ENCODE peak calls at places on chromosomes 4 and X, in seven cellular contexts. O is body of pancreas, B is uterus, C is breast epithelium, F is ovary, E is HepG2, G is upper lobe of left lung. H is an unnamed sample. For H3K4me1, the result is how much of the 10 kb centered on the place peaks cover.

GRCh38 chr4:71941001-71941400 is 90.8 kb upstream of the NPFFR2 start:
- DNase-seq in O (peak), G (no peak), E (peak), F (no peak), B (no peak), C (no peak), H (no peak)

GRCh38 chr4:108466936-108467902 is 153.2 kb upstream of the RPL34 start:
- DNase-seq in B (no peak), C (no peak), F (no peak), O (no peak), G (no peak), E (no peak), H (no peak)

GRCh38 chr4:71123951-71124350 is 130.5 kb downstream of the DCK start:
- DNase-seq in O (no peak), G (no peak), E (no peak), F (no peak), B (no peak), C (no peak), H (no peak)

GRCh38 chr4:64095398-64095797 is 313.9 kb downstream of the TECRL start:
- DNase-seq in G (no peak), F (no peak), O (no peak), E (no peak), C (no peak), B (no peak), H (no peak)

GRCh38 chr4:151692443-151692782 is 68.4 kb downstream of the GATB start:
- DNase-seq in E (no peak), C (no peak), O (no peak), G (no peak), B (no peak), F (no peak), H (no peak)

GRCh38 chrX:109629310-109629709 is 4.3 kb upstream of the KCNE5 start:
- DNase-seq in F (no peak), E (no peak), O (no peak), C (no peak), G (no peak), B (no peak), H (no peak)

GRCh38 chrX:111376897-111377601 is 34.9 kb downstream of the DCX start:
- DNase-seq in G (no peak), F (no peak), O (peak), B (no peak), C (no peak), E (no peak), H (no peak)

GRCh38 chr4:2832309-2832980 is 11.2 kb upstream of the ADD1 start:
- DNase-seq in G (no peak), F (no peak), B (no peak), C (no peak), E (no peak), O (no peak), H (peak)

GRCh38 chrX:154732421-154733071 is 18.3 kb downstream of the GAB3 start:
- DNase-seq in F (no peak), O (no peak), G (peak), C (no peak), E (no peak), B (no peak), H (no peak)

GRCh38 chrX:151225843-151226242 is 49.5 kb downstream of the GPR50 start:
- DNase-seq in O (no peak), C (no peak), G (no peak), B (no peak), E (no peak), F (no peak), H (no peak)

GRCh38 chr4:119118397-119118796 is 17.2 kb upstream of the MYOZ2 start:
- DNase-seq in F (no peak), B (no peak), E (no peak), C (no peak), O (peak), G (no peak), H (no peak)

GRCh38 chr4:119128125-119128524 is 7.5 kb upstream of the MYOZ2 start:
- DNase-seq in O (no peak), B (no peak), G (no peak), C (no peak), F (no peak), E (no peak), H (no peak)

GRCh38 chr4:119124314-119124713 is 11.3 kb upstream of the MYOZ2 start:
- DNase-seq in E (no peak), F (no peak), O (no peak), C (no peak), B (no peak), G (no peak), H (no peak)
- TF ChIP-seq POLR2A in E (no peak), F (no peak), O (no peak), C (no peak), B (no peak), G (no peak), H (no peak)

DNA sequence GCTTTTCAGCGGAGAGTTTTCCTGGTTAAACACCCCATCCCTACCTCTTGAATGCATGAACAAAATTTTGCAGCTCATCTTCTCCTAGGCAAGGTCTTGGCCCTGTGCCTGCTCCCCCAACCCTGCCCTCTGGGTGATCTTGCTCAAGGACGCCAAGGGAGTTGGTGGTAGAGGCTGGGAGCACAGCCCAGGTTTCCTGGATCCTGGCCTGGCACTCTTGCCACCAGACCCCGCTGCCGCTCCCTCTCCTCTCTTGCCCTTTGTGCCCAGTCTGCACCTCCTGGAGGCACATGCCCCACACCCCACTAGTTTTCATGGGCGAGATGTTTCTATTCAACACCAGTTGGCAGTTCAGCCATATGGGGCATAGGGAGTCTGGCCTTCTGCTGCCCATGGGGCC is 37.3 kb downstream of the TSC22D3 start:
- DNase-seq in G (no peak), O (no peak), B (no peak), F (no peak), C (no peak), E (no peak), H (no peak)
- H3K4me1 ChIP-seq in G (under half), O (half or more), B (under half), F (under half), C (under half), E (under half), H (under half)

GRCh38 chrX:20066968-20067708 is 49.6 kb downstream of the MAP7D2 start:
- DNase-seq in O (peak), B (no peak), C (no peak), E (peak), F (no peak), G (peak), H (no peak)
- H3K27ac ChIP-seq in O (peak), B (no peak), C (peak), E (no peak), F (no peak), G (no peak), H (no peak)

GRCh38 chr4:11801466-11802446 is 373.1 kb upstream of the HS3ST1 start:
- DNase-seq in O (no peak), B (no peak), G (no peak), E (no peak), F (no peak), C (no peak), H (no peak)
- TF ChIP-seq POLR2A in O (no peak), B (no peak), G (no peak), E (no peak), F (no peak), C (no peak), H (no peak)